ENCODE peak calls at places on chromosomes 12 and 14, in four cellular contexts. H is adrenal gland, E is endothelial cell of umbilical vein, K is breast epithelium. L is an unnamed sample.

GRCh38 chr12:116199160-116199559 is 78.3 kb downstream of the MED13L start:
- DNase-seq in H (no peak), E (no peak), K (no peak), L (no peak)

GRCh38 chr12:3078086-3078820 is 1.1 kb downstream of the TSPAN9 start:
- DNase-seq in E (peak; percentile 47), H (no peak), K (no peak), L (no peak)

GRCh38 chr12:60415361-60415760 is 819.5 kb downstream of the SLC16A7 start:
- DNase-seq in E (peak; percentile 21), K (no peak), H (no peak), L (peak; percentile 12)

GRCh38 chr14:94867931-94868597 is 98.2 kb upstream of the GSC start:
- DNase-seq in H (no peak), E (no peak), K (no peak), L (peak; percentile 26)

GRCh38 chr14:68306934-68307758 is 485.7 kb downstream of the ZFP36L1 start:
- DNase-seq in H (no peak), E (no peak), K (peak; percentile 65), L (peak; percentile 35)

GRCh38 chr12:117367006-117367638 is 5.7 kb upstream of the NOS1 start:
- DNase-seq in H (peak; percentile 73), E (peak; percentile 79), K (peak; percentile 58), L (peak; percentile 29)

GRCh38 chr14:62373889-62374394 is 611.7 kb downstream of the SNAPC1 start:
- DNase-seq in K (no peak), E (no peak), H (no peak), L (peak; percentile 10)

GRCh38 chr12:94595152-94595551 is 55.2 kb downstream of the TMCC3 start:
- DNase-seq in K (no peak), H (no peak), E (no peak), L (peak; percentile 42)

GRCh38 chr14:20429801-20430669 is 5.9 kb downstream of the KLHL33 start:
- DNase-seq in K (no peak), E (no peak), H (no peak), L (no peak)

GRCh38 chr14:29486132-29486531 is 441.5 kb downstream of the PRKD1 start:
- DNase-seq in H (no peak), K (no peak), E (no peak), L (no peak)

GRCh38 chr12:78651755-78652154 is 212.8 kb upstream of the SYT1 start:
- DNase-seq in E (no peak), K (no peak), H (no peak), L (peak; percentile 26)

GRCh38 chr14:93075891-93076290 is 39.8 kb downstream of the ITPK1 start:
- DNase-seq in H (no peak), K (no peak), E (no peak), L (no peak)

GRCh38 chr12:92290881-92291280 is 145.2 kb upstream of the BTG1 start:
- DNase-seq in H (no peak), K (no peak), E (no peak), L (peak; percentile 73)

GRCh38 chr12:60148831-60149230 is 553.0 kb downstream of the SLC16A7 start:
- DNase-seq in H (no peak), E (peak; percentile 82), K (no peak), L (peak; percentile 88)

GRCh38 chr12:88057994-88058718 is 29.0 kb upstream of the C12orf50 start:
- DNase-seq in H (no peak), E (no peak), K (no peak), L (no peak)

GRCh38 chr12:106720696-106721095 is 53.8 kb upstream of the RIC8B start:
- DNase-seq in K (no peak), E (no peak), H (no peak), L (no peak)

GRCh38 chr14:71478542-71478941 is 453.7 kb upstream of the RGS6 start:
- DNase-seq in K (no peak), H (no peak), E (no peak), L (peak; percentile 66)

GRCh38 chr12:12592930-12593329 is 18.7 kb upstream of the CREBL2 start:
- DNase-seq in H (no peak), K (no peak), E (no peak), L (peak; percentile 55)

GRCh38 chr14:49464885-49465284 is 121.3 kb downstream of the RPS29 start:
- DNase-seq in E (no peak), K (no peak), H (no peak), L (no peak)

GRCh38 chr12:132214906-132215643 is 70.8 kb downstream of the NOC4L start:
- DNase-seq in K (no peak), H (no peak), E (no peak), L (no peak)

GRCh38 chr14:81286574-81287370 is 66.0 kb upstream of the GTF2A1 start:
- DNase-seq in H (no peak), E (no peak), K (no peak), L (no peak)

GRCh38 chr14:50318031-50318626 is 6.0 kb downstream of the DMAC2L start:
- DNase-seq in H (no peak), E (peak; percentile 45), K (no peak), L (no peak)

GRCh38 chr14:35387209-35387608 is 17.3 kb downstream of the NFKBIA start:
- DNase-seq in K (no peak), E (no peak), H (no peak), L (no peak)

GRCh38 chr14:87869619-87870583 is 123.1 kb downstream of the GALC start:
- DNase-seq in H (no peak), K (no peak), E (no peak), L (peak; percentile 92)

GRCh38 chr14:31201111-31201510 is 6.5 kb downstream of the HECTD1 start:
- DNase-seq in H (no peak), K (no peak), E (no peak), L (no peak)

GRCh38 chr12:124573839-124574786 is 6.7 kb upstream of the NCOR2 start:
- DNase-seq in K (no peak), E (no peak), H (no peak), L (no peak)

GRCh38 chr14:72024043-72024407 is 91.8 kb downstream of the RGS6 start:
- DNase-seq in H (peak; percentile 14), K (no peak), E (peak; percentile 2), L (peak; percentile 1)

GRCh38 chr12:32896438-32897275 is at the start of gene PKP2:
- DNase-seq in K (peak; percentile 82), E (peak; percentile 36), H (peak; percentile 39), L (no peak)

GRCh38 chr12:132522586-132523380 is 32.8 kb downstream of the FBRSL1 start:
- DNase-seq in E (no peak), K (no peak), H (no peak), L (no peak)

DNA sequence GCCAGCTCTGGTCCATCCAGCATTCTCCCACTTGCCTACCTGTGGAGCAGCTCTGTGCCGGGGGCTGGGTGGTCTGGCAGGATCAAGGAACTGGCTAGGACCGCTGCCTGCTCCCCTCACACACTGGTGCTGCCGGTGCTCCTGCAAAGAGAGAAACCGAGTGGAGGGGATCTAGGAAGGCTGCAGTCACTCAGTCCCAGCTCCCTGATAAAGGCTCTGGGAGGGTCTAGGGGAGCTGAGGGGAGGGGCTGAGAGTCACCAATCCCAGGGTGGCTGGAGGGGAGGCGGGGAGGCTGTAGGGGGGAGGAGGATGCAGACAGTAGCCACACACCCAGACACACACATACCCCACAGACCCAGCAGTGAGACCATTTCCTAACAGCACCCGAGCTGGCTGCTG is at the start of gene TAC3:
- DNase-seq in E (no peak), K (no peak), H (no peak), L (no peak)
- H3K4me3 ChIP-seq in E (no peak within 1 kb of the TSS), K (no peak within 1 kb of the TSS), H (no peak within 1 kb of the TSS), L (no peak within 1 kb of the TSS)

GRCh38 chr14:99595524-99595923 is 8.5 kb downstream of the CCDC85C start:
- DNase-seq in K (no peak), H (no peak), E (no peak), L (no peak)

GRCh38 chr14:99597911-99598600 is 6.0 kb downstream of the CCDC85C start:
- DNase-seq in E (no peak), H (no peak), K (no peak), L (no peak)

GRCh38 chr14:99595034-99595433 is 9.0 kb downstream of the CCDC85C start:
- DNase-seq in E (no peak), H (no peak), K (no peak), L (no peak)

GRCh38 chr14:99596071-99596627 is 7.9 kb downstream of the CCDC85C start:
- DNase-seq in E (peak; percentile 73), K (peak; percentile 52), H (peak; percentile 90), L (no peak)

GRCh38 chr14:99596772-99597171 is 7.2 kb downstream of the CCDC85C start:
- DNase-seq in H (no peak), K (no peak), E (no peak), L (no peak)
- H3K4me1 ChIP-seq in H (peaks cover 58% of the 10 kb centered on the region), K (peaks cover under 1% of the 10 kb centered on the region), E (peaks cover 26% of the 10 kb centered on the region), L (peaks cover 10% of the 10 kb centered on the region)

GRCh38 chr12:50110127-50110761 is 1.8 kb upstream of the COX14 start:
- DNase-seq in K (peak; percentile 50), H (peak; percentile 55), E (no peak), L (no peak)
- H3K4me3 ChIP-seq in K (no peak overlapping the region), H (no peak overlapping the region), E (no peak overlapping the region), L (no peak overlapping the region)

DNA sequence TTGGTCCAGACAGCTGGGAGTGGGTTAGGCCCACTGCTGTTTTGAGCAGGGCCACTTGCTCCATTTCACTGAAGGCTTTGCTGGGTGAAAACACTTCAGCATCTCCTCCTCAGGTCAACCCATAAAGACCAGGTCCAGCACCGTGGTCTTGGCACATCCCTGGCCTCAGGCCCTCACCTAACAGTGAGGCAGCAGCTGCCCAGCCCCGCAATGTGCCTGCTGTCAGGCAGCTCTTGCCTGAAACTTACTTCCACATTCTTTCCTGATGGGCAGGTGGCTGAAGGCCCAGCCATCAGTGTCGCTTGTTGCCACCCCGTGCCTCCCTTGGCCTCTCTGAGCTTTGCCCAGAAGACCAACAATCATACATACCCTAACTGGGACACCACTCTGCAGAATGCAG is 54.4 kb downstream of the ANAPC7 start:
- DNase-seq in E (no peak), K (no peak), H (no peak), L (no peak)
- H3K4me1 ChIP-seq in E (peaks cover 16% of the 10 kb centered on the region), K (peaks cover 11% of the 10 kb centered on the region), H (no peaks in the 10 kb centered on the region), L (no peaks in the 10 kb centered on the region)

DNA sequence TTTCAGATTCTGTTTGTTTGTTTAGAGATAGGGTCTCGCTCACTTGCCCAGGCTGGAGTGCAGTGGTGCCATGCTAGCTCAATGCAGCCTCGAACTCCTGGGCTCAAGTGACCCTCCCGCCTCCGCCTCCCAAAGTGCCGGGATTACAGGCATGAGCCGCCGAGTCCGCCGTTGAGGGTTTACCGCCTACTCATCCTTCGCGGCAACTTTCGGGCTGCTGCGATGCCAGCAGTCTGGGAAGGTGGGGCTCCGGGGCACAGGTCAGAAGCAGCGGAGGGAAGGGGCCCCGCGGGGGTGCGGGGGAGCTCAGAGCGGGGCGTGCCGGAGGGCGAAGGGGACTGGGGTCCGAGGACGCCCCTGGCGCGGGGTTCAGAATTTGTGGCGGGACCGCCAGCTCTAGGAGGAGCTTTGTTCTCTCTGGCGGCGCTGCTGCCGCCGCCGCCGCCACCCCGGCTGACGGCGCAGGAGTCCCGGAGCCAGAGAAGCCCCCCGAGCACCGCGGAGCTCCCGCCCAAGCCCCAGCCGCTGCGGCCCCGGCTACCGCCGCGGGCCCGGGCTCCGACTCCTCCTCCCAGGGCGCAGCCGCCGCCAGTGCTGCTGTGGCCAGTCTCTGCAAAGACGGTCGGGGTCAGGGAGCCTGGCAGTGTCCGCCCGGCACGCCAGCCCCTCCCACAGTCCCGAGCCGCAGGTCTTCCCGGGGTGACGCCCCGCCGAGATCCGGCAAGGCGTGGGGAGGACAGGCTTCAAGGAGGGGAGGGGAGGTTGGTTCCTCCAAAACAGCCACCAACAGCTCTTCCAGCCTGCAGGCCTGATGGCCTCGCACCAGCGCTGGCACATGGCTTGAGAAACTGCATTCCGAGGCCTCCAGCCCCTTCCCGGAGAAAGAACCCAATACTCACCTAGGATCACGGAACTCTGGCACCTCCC is 10.9 kb upstream of the KRT77 start:
- DNase-seq in K (no peak), H (no peak), E (no peak), L (no peak)
- H3K4me3 ChIP-seq in K (peak overlapping the region; percentile 12), H (no peak overlapping the region), E (no peak overlapping the region), L (no peak overlapping the region)

GRCh38 chr14:51621654-51622053 is 30.1 kb upstream of the FRMD6 start:
- DNase-seq in H (no peak), E (no peak), K (no peak), L (no peak)
- H3K4me1 ChIP-seq in H (no peaks in the 10 kb centered on the region), E (peaks cover 9% of the 10 kb centered on the region), K (peaks cover 10% of the 10 kb centered on the region), L (peaks cover 9% of the 10 kb centered on the region)